ENCODE peak calls at places on chromosomes 3 and 15, in seven cellular contexts. L is lung, A is IMR-90, O is gastrocnemius medialis, Q is HFF-Myc, R is adrenal gland, H is spleen. E is an unnamed sample.

GRCh38 chr3:37836589-37836988 is 25.1 kb upstream of the CTDSPL start:
- DNase-seq in H (no peak), R (no peak), A (no peak), Q (no peak), L (no peak), O (no peak), E (no peak)

GRCh38 chr3:100087203-100087602 is 27.1 kb downstream of the FILIP1L start:
- DNase-seq in O (no peak), Q (no peak), R (no peak), H (no peak), A (peak), L (no peak), E (no peak)

GRCh38 chr3:175208316-175208715 is 349.2 kb downstream of the NAALADL2 start:
- DNase-seq in L (no peak), R (no peak), H (no peak), Q (peak), A (peak), O (no peak), E (no peak)

GRCh38 chr15:101387591-101387990 is 92.5 kb upstream of the SNRPA1 start:
- DNase-seq in A (no peak), H (peak), Q (no peak), L (no peak), O (no peak), R (no peak), E (no peak)

GRCh38 chr15:86327230-86327865 is 247.7 kb downstream of the AGBL1 start:
- DNase-seq in A (no peak), L (no peak), Q (no peak), R (no peak), H (no peak), O (no peak), E (no peak)

GRCh38 chr3:49602877-49603411 is 48.7 kb downstream of the BSN start:
- DNase-seq in L (no peak), A (no peak), O (no peak), H (no peak), R (no peak), Q (no peak), E (no peak)

GRCh38 chr3:126051234-126051633 is 32.7 kb downstream of the SLC41A3 start:
- DNase-seq in O (no peak), L (no peak), Q (no peak), R (no peak), H (no peak), A (no peak), E (no peak)

GRCh38 chr3:171811059-171811912 is 1.0 kb upstream of the PLD1 start:
- DNase-seq in H (no peak), R (no peak), L (no peak), Q (peak), A (peak), O (peak), E (no peak)

GRCh38 chr3:197028711-197029510 is 706 bp downstream of the MELTF start:
- DNase-seq in A (no peak), Q (no peak), O (no peak), R (no peak), L (no peak), H (peak), E (no peak)

GRCh38 chr3:69252631-69253030 is 130.2 kb upstream of the LMOD3 start:
- DNase-seq in A (no peak), Q (no peak), H (no peak), R (no peak), L (no peak), O (no peak), E (no peak)

GRCh38 chr3:10674593-10674992 is 141.4 kb upstream of the SLC6A11 start:
- DNase-seq in R (no peak), H (no peak), Q (no peak), L (no peak), O (no peak), A (no peak), E (no peak)

GRCh38 chr3:107969525-107969924 is 121.3 kb downstream of the CD47 start:
- DNase-seq in R (no peak), Q (no peak), O (no peak), A (no peak), H (no peak), L (no peak), E (no peak)

GRCh38 chr15:66803182-66803729 is 101.2 kb downstream of the SMAD6 start:
- DNase-seq in Q (peak), O (peak), R (peak), A (peak), H (peak), L (peak), E (peak)

GRCh38 chr15:35181538-35181937 is 96.4 kb upstream of the NANOGP8 start:
- DNase-seq in O (no peak), H (no peak), Q (no peak), A (peak), R (no peak), L (no peak), E (no peak)

GRCh38 chr3:72347819-72348319 is 500.4 kb downstream of the SHQ1 start:
- DNase-seq in A (no peak), R (peak), L (peak), H (peak), Q (no peak), O (peak), E (peak)

GRCh38 chr3:4416961-4417360 is 50.1 kb downstream of the SUMF1 start:
- DNase-seq in L (no peak), A (peak), H (no peak), R (no peak), O (peak), Q (no peak), E (peak)

GRCh38 chr15:100502651-100503050 is 26.1 kb downstream of the CERS3 start:
- DNase-seq in O (no peak), L (no peak), Q (no peak), R (no peak), A (no peak), H (no peak), E (no peak)

GRCh38 chr15:61175024-61175423 is 54.1 kb downstream of the RORA start:
- DNase-seq in H (no peak), Q (no peak), R (no peak), O (no peak), A (peak), L (no peak), E (no peak)

GRCh38 chr15:64643685-64644084 is 131.7 kb downstream of the RBPMS2 start:
- DNase-seq in R (no peak), O (no peak), A (no peak), Q (no peak), H (no peak), L (no peak), E (no peak)

GRCh38 chr3:9279959-9280358 is 30.5 kb upstream of the SRGAP3 start:
- DNase-seq in Q (peak), A (peak), O (no peak), R (no peak), L (no peak), H (no peak), E (no peak)

GRCh38 chr3:16286161-16286560 is 21.1 kb downstream of the OXNAD1 start:
- DNase-seq in A (no peak), H (no peak), Q (no peak), O (no peak), L (no peak), R (no peak), E (no peak)

GRCh38 chr3:16056210-16056607 is 118.3 kb upstream of the GALNT15 start:
- DNase-seq in R (no peak), Q (no peak), O (peak), L (no peak), A (no peak), H (no peak), E (peak)

GRCh38 chr3:63471781-63472180 is 180.7 kb upstream of the SNTN start:
- DNase-seq in L (no peak), A (no peak), H (no peak), Q (no peak), O (no peak), R (no peak), E (no peak)
- TF ChIP-seq CTCF in L (no peak), A (no peak), H (no peak), Q (no peak), O (no peak), R (no peak), E (no peak)

GRCh38 chr3:30263921-30264313 is 342.5 kb upstream of the TGFBR2 start:
- DNase-seq in Q (no peak), H (no peak), R (no peak), A (no peak), O (no peak), L (no peak), E (no peak)
- TF ChIP-seq CTCF in Q (no peak), H (no peak), R (no peak), A (no peak), O (no peak), L (no peak), E (no peak)

DNA sequence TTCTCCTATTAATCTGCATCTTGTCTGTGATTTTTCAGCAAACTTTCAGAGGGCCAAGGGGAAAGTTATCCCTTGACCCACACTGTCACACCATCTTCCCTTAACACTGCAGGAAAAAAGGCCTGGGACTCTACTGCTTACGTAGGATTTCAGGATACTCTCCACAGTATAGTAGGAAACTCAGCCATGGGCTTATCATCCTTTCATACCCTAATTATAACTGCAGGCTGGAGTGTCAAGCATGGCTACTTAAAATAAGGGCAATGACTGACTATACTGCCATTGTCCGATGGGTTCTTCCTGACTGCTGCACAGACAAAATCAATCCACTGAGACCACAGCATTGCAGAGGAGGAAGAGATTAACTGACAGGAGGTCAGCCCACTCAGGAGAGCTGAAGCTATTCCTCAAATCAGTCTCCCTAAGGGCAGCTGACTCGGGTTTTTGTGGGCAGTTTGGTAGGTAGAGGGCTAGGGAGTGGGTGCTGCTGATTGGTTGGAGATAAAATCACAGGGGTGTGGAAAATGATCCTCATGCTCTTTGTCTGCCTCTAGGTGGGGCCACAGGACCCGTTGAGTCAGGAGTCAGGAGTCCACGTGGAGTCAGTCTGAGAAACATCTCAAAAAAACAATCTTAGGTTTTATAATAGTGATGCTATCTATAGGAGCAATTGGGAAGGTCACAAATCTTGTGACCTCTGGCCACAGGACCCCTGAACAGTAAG is 118.2 kb upstream of the STRIT1 start:
- DNase-seq in L (no peak), Q (no peak), H (no peak), A (no peak), R (no peak), O (no peak), E (no peak)
- TF ChIP-seq CTCF in L (no peak), Q (peak), H (no peak), A (no peak), R (no peak), O (no peak), E (no peak)

GRCh38 chr15:52204657-52205056 is 13.5 kb upstream of the GNB5 start:
- DNase-seq in Q (no peak), R (no peak), A (no peak), H (no peak), O (no peak), L (no peak), E (no peak)

GRCh38 chr15:52213206-52213605 is 22.0 kb upstream of the GNB5 start:
- DNase-seq in O (no peak), Q (no peak), R (no peak), L (no peak), A (no peak), H (no peak), E (no peak)

GRCh38 chr15:52206446-52206845 is 15.3 kb upstream of the GNB5 start:
- DNase-seq in H (no peak), O (peak), A (no peak), L (no peak), Q (no peak), R (no peak), E (no peak)

GRCh38 chr15:52208306-52208946 is 17.2 kb upstream of the GNB5 start:
- DNase-seq in Q (peak), L (peak), R (peak), O (peak), H (peak), A (peak), E (no peak)
- TF ChIP-seq CTCF in Q (peak), L (peak), R (peak), O (peak), H (peak), A (peak), E (peak)

DNA sequence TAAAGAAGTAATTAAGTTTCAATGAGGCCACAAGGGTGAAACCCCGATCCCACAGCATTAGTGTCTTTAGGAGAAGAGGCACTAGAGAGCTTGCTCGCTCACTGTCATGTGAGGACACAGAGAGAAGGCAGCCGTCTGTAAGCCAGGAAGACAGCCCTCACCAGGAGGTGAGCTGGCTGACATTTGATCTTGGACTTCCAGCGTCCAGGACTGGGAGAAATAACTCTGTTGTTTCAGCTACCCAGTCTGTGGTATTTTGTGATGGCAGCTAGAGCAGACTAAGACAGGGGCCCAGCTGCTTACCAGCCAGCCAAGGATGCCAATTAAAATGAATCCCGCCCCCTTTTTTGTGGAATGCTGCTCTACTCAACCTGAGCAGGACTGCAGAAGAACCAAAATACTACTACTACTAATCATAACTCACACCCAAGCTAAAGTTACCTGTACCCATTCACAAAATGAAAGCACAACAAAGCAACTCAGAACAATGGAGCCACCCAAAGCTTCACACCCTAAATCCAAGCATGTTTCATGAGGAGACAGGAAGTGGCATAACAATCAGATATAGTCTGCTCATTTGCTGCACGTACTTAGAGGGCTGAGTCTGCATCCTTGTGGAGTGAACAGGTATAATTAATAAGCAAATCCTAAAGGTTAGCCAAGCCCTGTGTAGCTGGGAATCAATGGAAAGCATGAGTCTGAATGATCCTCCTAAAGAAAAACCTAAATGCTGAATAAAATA is 35.6 kb upstream of the RHCG start:
- DNase-seq in L (no peak), Q (no peak), H (no peak), A (no peak), R (no peak), O (no peak), E (no peak)
- TF ChIP-seq CTCF in L (no peak), Q (no peak), H (no peak), A (no peak), R (no peak), O (no peak), E (no peak)

GRCh38 chr3:39107056-39107873 is at the start of the genes GORASP1 and TTC21A:
- DNase-seq in R (peak), A (peak), L (peak), Q (peak), H (peak), O (peak), E (peak)
- TF ChIP-seq CTCF in R (no peak), A (peak), L (no peak), Q (no peak), H (no peak), O (peak), E (no peak)

DNA sequence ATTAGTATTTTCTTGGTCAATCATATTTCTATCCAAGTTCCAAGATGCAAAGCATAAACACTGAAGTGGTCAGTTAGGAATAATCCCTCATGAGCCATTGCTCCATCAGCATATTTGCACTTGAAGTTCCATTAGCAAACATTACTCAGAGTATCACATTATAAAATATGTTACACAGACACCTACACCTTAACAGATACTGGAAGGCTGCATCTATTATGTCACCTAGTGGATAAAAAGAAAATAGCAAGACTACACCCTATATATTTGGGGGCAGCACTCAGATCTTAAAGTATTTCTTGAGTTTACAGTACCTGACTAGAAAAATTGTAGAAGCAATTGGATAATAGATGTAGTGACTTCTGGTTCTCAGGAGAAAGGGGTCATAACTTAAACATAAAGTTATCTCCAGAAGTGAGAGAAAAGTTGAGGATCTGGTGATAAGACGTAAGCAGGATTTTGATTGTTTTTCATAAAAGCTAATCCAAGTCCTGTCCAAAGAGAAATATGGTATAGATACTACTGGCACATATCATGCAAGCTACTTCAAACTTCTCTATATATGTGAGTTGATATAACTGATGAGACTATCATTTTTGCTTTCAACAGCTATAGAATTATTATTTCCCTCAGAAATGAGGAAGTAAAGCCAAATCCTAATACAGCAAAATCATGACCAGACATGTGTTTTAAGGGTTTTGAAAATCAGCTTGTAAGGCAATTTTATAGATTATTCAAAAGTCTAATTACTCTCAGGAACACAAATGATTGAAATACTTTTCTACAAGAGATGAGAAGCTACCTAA is 422.2 kb downstream of the GBE1 start:
- DNase-seq in Q (no peak), O (no peak), A (peak), L (no peak), H (no peak), R (no peak), E (no peak)
- TF ChIP-seq CTCF in Q (peak), O (no peak), A (peak), L (no peak), H (no peak), R (peak), E (no peak)

E was measured in thoracic aorta.